ENCODE peak calls at places on chromosome 19, in five cellular contexts. Z is effector memory CD4-positive, alpha-beta T cell; J is upper lobe of right lung; S is cardiac muscle cell; G is dorsolateral prefrontal cortex. E is an unnamed sample.
A peak's percentile ranks its signal among the peaks of the same experiment; 100 is the strongest.

GRCh38 chr19:30882411-30883005 is 466.7 kb downstream of the TSHZ3 start:
- DNase-seq in Z (no peak), J (no peak), S (no peak), G (no peak), E (no peak)

GRCh38 chr19:6730153-6730804 is 7.1 kb downstream of the GPR108 start:
- DNase-seq in Z (no peak), J (peak; percentile 96), S (peak; percentile 42), G (peak; percentile 47), E (peak; percentile 77)

GRCh38 chr19:10471909-10472308 is 31.2 kb downstream of the KEAP1 start:
- DNase-seq in Z (no peak), J (no peak), S (peak; percentile 29), G (no peak), E (no peak)

GRCh38 chr19:6204212-6204611 is 68.7 kb downstream of the ACSBG2 start:
- DNase-seq in Z (no peak), J (no peak), S (no peak), G (peak; percentile 9), E (no peak)

GRCh38 chr19:3020321-3020960 is 8.6 kb downstream of the TLE2 start:
- DNase-seq in Z (no peak), J (no peak), S (no peak), G (no peak), E (no peak)

GRCh38 chr19:55161571-55162322 is 4.2 kb upstream of the TNNI3 start:
- DNase-seq in Z (no peak), J (no peak), S (no peak), G (no peak), E (no peak)

GRCh38 chr19:38433268-38433733 is at the start of gene RYR1:
- DNase-seq in Z (no peak), J (peak; percentile 79), S (peak; percentile 87), G (peak; percentile 45), E (peak; percentile 24)

GRCh38 chr19:49362048-49362925 is at the start of gene TEAD2:
- DNase-seq in Z (no peak), J (peak; percentile 85), S (peak; percentile 83), G (no peak), E (no peak)

GRCh38 chr19:47707135-47707925 is 5.9 kb upstream of the EHD2 start:
- DNase-seq in Z (peak; percentile 37), J (peak; percentile 85), S (peak; percentile 80), G (peak; percentile 62), E (peak; percentile 18)

GRCh38 chr19:18870531-18871172 is 25.3 kb downstream of the CERS1 start:
- DNase-seq in Z (no peak), J (no peak), S (no peak), G (no peak), E (no peak)

GRCh38 chr19:49812997-49813861 is at the start of gene FUZ:
- DNase-seq in Z (peak; percentile 91), J (peak; percentile 97), S (peak; percentile 98), G (peak; percentile 100), E (peak; percentile 95)

GRCh38 chr19:2616741-2617392 is 85.6 kb downstream of the GNG7 start:
- DNase-seq in Z (no peak), J (peak; percentile 85), S (no peak), G (no peak), E (no peak)

GRCh38 chr19:53621885-53622710 is 9.7 kb upstream of the DPRX start:
- DNase-seq in Z (no peak), J (no peak), S (no peak), G (no peak), E (no peak)

GRCh38 chr19:51272183-51272817 is 21.4 kb downstream of the SIGLECL1 start:
- DNase-seq in Z (no peak), J (no peak), S (no peak), G (no peak), E (no peak)

GRCh38 chr19:10339977-10340376 is 553 bp upstream of the ICAM3 start:
- DNase-seq in Z (no peak), J (no peak), S (no peak), G (no peak), E (no peak)

GRCh38 chr19:11964496-11964857 is 363 bp upstream of the ZNF763 start:
- DNase-seq in Z (no peak), J (peak; percentile 72), S (no peak), G (no peak), E (peak; percentile 50)

GRCh38 chr19:45653634-45654033 is 14.4 kb upstream of the GIPR start:
- DNase-seq in Z (no peak), J (no peak), S (no peak), G (no peak), E (no peak)

GRCh38 chr19:46481187-46481586 is 9.8 kb upstream of the PNMA8A start:
- DNase-seq in Z (no peak), J (no peak), S (no peak), G (no peak), E (no peak)

GRCh38 chr19:56958428-56958827 is 117.9 kb upstream of the PEG3 start:
- DNase-seq in Z (no peak), J (no peak), S (no peak), G (no peak), E (no peak)

GRCh38 chr19:46609511-46610412 is 8.6 kb downstream of the CALM3 start:
- DNase-seq in Z (no peak), J (peak; percentile 40), S (no peak), G (peak; percentile 23), E (no peak)

GRCh38 chr19:51722492-51722891 is 1.3 kb downstream of the HAS1 start:
- DNase-seq in Z (no peak), J (no peak), S (no peak), G (no peak), E (no peak)

DNA sequence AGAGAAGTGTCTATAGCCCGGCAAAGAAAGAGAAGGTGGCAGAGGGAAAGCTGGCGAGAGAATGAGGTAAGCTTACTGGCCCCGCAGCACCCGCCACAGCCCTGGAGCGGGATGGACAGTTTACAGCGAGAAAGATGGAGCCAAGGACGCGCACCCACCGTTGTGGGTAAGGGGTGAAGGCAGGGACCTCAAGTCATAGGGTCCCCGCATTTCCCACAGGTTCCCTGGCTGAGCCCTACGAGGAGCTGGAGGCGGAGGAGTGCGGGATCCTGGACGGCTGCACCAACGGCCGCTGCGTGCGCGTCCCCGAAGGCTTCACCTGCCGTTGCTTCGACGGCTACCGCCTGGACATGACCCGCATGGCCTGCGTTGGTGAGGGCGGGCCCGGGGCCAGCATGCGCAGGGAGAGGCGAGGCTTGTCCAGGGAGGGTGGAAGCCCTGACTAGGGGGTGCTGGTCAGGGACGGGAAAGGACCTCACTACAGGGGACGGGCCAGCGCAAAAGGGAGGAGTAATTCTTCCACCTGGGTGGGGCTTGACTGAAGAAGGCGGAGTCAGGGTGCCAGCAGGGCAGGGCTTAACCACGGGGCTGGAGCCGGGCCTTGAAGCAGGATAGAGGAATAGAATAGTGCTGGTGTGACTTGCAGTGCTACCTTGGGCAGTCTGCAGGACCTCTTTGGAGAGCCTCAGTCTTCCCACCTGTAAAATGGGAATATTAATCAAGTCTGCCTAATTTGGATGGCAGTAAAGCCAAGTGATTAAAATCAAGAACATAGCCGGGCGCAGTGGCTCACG is 26.5 kb downstream of the LTBP4 start:
- DNase-seq in Z (no peak), J (no peak), S (no peak), G (no peak), E (no peak)
- H3K27ac ChIP-seq in Z (no peak overlapping the region), J (no peak overlapping the region), S (no peak overlapping the region), G (no peak overlapping the region), E (no peak overlapping the region)

DNA sequence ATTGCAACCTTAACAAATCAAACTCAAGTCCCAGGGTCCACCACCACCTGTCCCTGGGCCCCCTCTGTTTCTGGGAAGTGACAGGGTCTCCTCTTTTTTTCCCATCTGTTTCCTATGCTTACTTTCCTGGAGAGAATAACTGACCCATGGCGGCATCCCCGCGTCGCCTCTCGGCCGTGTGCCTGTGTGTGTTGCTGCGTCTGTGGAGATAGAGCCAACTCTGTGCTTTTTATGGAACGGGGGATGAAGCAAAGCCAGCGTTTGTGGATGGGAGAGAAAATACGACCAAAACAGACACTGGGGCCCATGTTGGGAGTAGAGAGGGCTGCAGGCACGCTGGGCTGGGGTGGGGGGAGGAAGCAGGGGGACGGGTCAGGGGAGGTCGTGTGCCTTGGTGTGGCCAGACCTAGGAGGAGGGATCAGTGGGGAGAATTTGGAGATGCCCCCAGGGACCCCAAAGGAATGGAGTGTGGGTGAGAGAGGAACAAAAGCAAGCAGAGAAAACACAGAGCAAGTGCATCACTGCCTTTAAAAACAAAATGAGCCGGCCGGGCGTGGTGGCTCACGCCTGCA is 16.6 kb downstream of the PLK5 start:
- DNase-seq in Z (no peak), J (no peak), S (no peak), G (no peak), E (no peak)
- H3K27ac ChIP-seq in Z (no peak overlapping the region), J (no peak overlapping the region), S (no peak overlapping the region), G (no peak overlapping the region), E (no peak overlapping the region)

GRCh38 chr19:43318796-43319314 is 34.6 kb upstream of the CD177 start:
- DNase-seq in Z (no peak), J (no peak), S (no peak), G (no peak), E (no peak)

GRCh38 chr19:43318203-43318602 is 35.3 kb upstream of the CD177 start:
- DNase-seq in Z (no peak), J (no peak), S (no peak), G (no peak), E (no peak)

GRCh38 chr19:43313711-43314495 is 39.6 kb upstream of the CD177 start:
- DNase-seq in Z (no peak), J (no peak), S (no peak), G (no peak), E (no peak)

GRCh38 chr19:43315851-43316250 is 37.6 kb upstream of the CD177 start:
- DNase-seq in Z (no peak), J (no peak), S (no peak), G (no peak), E (no peak)

DNA sequence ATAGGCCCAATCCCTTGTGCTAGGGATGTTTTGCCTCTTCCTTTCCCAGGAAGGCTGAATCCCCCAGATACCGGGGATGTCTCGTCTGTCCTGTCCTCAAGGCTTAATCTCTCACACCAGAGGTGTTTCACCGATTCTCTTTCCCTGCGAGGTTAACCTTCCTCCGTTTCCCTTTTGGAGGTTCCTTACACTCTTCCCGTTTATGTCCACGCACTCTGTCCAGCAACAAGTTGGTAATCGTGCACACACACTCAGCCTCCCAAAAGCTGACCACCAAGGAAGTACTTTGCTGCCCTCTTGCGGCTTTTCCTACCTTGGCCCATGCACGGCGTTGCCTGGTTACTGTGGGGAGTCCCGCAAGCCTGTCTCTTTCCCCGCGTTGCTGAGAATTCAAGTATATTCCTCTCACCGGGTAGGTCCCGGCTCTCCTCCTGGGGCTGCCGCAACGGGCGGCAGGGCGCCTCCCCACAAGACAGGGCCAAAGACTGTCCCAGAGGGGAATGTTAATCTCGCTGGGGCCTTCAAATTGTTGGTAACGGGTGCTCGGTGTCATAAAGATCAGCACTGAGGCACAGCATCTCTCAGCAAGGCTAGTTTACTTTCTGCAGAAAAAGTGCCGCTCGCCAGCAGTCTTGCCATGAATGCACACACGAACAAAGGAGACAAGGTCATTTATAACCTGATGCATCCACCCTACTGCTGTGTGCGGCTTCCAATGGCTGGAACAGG is 36.7 kb upstream of the CD177 start:
- DNase-seq in Z (no peak), J (no peak), S (no peak), G (no peak), E (no peak)
- H3K27ac ChIP-seq in Z (no peak overlapping the region), J (no peak overlapping the region), S (no peak overlapping the region), G (no peak overlapping the region), E (no peak overlapping the region)

DNA sequence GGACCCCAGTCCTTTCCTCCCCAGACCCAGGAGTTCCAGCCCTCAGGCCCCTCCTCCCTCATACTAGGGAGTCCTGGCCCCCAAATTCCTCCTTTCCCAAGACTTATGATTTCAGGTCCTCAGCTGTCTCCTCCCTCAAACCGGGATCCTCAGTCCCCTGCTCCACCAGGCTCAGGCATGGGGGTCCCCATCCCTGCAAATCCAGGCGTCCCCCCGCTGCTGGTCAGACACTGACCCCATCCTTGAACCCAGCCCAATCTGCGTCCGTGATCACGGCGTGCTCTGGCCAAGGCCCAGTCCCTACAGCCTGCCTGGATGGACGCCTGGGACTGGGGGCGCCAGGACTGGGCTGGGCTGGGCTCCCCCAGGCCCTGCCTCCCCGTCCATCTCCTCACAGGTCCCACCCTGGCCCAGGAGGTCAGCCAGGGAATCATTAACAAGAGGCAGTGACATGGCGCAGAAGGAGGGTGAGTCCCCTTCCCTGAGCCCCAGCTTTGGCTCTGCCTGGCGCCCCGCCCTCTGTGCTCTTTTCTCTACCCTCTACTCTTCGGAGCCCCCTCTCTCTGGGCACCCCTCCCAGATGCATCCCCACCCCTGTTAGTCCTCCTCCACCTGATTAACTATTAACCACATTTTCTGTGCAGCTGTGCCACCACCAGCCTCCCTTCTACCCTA is 672 bp downstream of the HPN start:
- DNase-seq in Z (no peak), J (no peak), S (no peak), G (no peak), E (no peak)
- H3K27ac ChIP-seq in Z (no peak overlapping the region), J (peak overlapping the region; percentile 78), S (no peak overlapping the region), G (peak overlapping the region; percentile 82), E (no peak overlapping the region)